ENCODE peak calls at places on chromosomes 5 and 9, in four cellular contexts. U, A, J and F are unnamed samples.

GRCh38 chr9:131721096-131721495 is 18.8 kb downstream of the RAPGEF1 start:
- DNase-seq in A (no peak), J (no peak), U (no peak), F (no peak)

GRCh38 chr9:90219548-90220118 is 423.0 kb downstream of the DIRAS2 start:
- DNase-seq in J (no peak), A (peak; percentile 11), U (no peak), F (no peak)

GRCh38 chr5:167513383-167513782 is 778.1 kb upstream of the WWC1 start:
- DNase-seq in U (no peak), A (no peak), J (no peak), F (no peak)

GRCh38 chr9:93093449-93094293 is 2.3 kb upstream of the CARD19 start:
- DNase-seq in U (peak; percentile 46), A (no peak), J (no peak), F (no peak)

GRCh38 chr5:980001-980588 is 28.5 kb upstream of the NKD2 start:
- DNase-seq in J (peak; percentile 3), A (no peak), U (peak; percentile 32), F (no peak)

GRCh38 chr9:106697799-106698591 is 165.0 kb upstream of the ZNF462 start:
- DNase-seq in U (peak; percentile 74), J (peak; percentile 49), A (no peak), F (peak; percentile 93)

GRCh38 chr9:121780641-121781040 is 129.2 kb downstream of the DAB2IP start:
- DNase-seq in A (no peak), U (no peak), J (no peak), F (no peak)

GRCh38 chr9:117413346-117414219 is 1.3 kb downstream of the ASTN2 start:
- DNase-seq in U (no peak), A (no peak), J (peak; percentile 39), F (no peak)

GRCh38 chr5:25850581-25850980 is 1187.8 kb downstream of the CDH9 start:
- DNase-seq in J (no peak), U (no peak), A (no peak), F (no peak)

GRCh38 chr9:22005700-22006605 is 3.2 kb downstream of the CDKN2B start:
- DNase-seq in J (no peak), U (no peak), A (no peak), F (peak; percentile 19)

GRCh38 chr9:23766613-23767012 is 59.4 kb downstream of the ELAVL2 start:
- DNase-seq in J (no peak), A (no peak), U (no peak), F (no peak)

GRCh38 chr5:163938595-163938994 is 433.2 kb downstream of the MAT2B start:
- DNase-seq in U (no peak), A (no peak), J (no peak), F (no peak)

GRCh38 chr9:115672477-115673316 is 480.9 kb upstream of the PAPPA start:
- DNase-seq in U (peak; percentile 61), A (no peak), J (no peak), F (no peak)

GRCh38 chr5:88687253-88687955 is 195.6 kb downstream of the MEF2C start:
- DNase-seq in U (no peak), J (no peak), A (no peak), F (no peak)

GRCh38 chr5:127564002-127564769 is 46.7 kb downstream of the PRRC1 start:
- DNase-seq in U (no peak), J (peak; percentile 60), A (peak; percentile 47), F (no peak)

GRCh38 chr5:170896779-170897178 is 35.0 kb downstream of the RANBP17 start:
- DNase-seq in U (no peak), A (no peak), J (no peak), F (peak; percentile 30)

GRCh38 chr9:35904338-35904737 is 1.7 kb upstream of the HRCT1 start:
- DNase-seq in U (no peak), J (no peak), A (no peak), F (no peak)
- H3K27ac ChIP-seq in U (peak overlapping the region; percentile 99), J (peak overlapping the region; percentile 81), A (no peak overlapping the region), F (peak overlapping the region; percentile 0)

DNA sequence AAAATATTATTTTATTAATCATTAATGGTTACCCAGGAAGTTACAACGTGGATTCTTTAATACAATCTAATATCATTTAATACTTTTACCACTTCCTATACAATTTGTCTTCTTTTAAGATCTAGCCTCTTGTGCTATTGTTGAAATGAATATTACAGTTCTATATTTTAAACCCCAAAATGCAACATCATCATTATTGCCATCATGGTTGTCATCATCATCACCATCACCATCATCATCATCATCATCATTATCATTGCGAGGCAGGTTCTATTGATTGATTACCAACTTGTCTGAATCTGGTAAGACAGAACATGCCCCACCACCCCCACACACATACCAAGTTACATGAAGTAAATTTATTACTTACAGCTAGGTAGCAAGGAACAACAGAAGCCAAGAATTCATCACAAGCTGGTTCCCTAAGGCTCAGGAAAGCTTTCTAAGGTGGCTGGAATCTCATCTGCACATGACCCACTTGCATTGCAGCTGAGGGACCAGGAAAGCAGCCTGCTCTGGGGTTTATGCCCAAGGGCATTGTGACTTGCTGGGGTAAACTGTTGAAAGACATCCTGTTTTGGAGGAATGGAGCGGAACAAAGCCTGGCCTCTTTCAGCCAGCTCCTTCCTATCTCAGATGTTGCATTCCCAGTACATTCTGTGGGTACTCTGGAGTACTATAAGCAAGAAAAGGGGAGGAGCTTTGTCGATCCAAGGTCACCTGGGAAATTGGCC is 418.1 kb downstream of the PRR16 start:
- DNase-seq in U (no peak), A (no peak), J (no peak), F (no peak)
- H3K9me3 ChIP-seq in U (no peaks in the 10 kb centered on the region), A (no peaks in the 10 kb centered on the region), J (no peaks in the 10 kb centered on the region), F (no peaks in the 10 kb centered on the region)

GRCh38 chr9:38227061-38227540 is 158.1 kb upstream of the SHB start:
- DNase-seq in U (peak; percentile 87), J (peak; percentile 28), A (peak; percentile 53), F (peak; percentile 44)
- H3K27ac ChIP-seq in U (no peak overlapping the region), J (no peak overlapping the region), A (no peak overlapping the region), F (no peak overlapping the region)

GRCh38 chr5:40720071-40720470 is 35.7 kb downstream of the TTC33 start:
- DNase-seq in A (no peak), J (no peak), U (no peak), F (no peak)
- H3K9me3 ChIP-seq in A (no peaks in the 10 kb centered on the region), J (no peaks in the 10 kb centered on the region), U (no peaks in the 10 kb centered on the region), F (peaks cover 2% of the 10 kb centered on the region)

GRCh38 chr5:116372931-116373597 is 201.6 kb downstream of the SEMA6A start:
- DNase-seq in J (no peak), U (no peak), A (no peak), F (no peak)

GRCh38 chr5:116370886-116371285 is 203.7 kb downstream of the SEMA6A start:
- DNase-seq in U (no peak), J (no peak), A (no peak), F (no peak)

GRCh38 chr5:116370149-116370548 is 204.5 kb downstream of the SEMA6A start:
- DNase-seq in A (no peak), U (no peak), J (no peak), F (no peak)

GRCh38 chr5:116371935-116372334 is 202.7 kb downstream of the SEMA6A start:
- DNase-seq in J (no peak), A (no peak), U (no peak), F (no peak)

DNA sequence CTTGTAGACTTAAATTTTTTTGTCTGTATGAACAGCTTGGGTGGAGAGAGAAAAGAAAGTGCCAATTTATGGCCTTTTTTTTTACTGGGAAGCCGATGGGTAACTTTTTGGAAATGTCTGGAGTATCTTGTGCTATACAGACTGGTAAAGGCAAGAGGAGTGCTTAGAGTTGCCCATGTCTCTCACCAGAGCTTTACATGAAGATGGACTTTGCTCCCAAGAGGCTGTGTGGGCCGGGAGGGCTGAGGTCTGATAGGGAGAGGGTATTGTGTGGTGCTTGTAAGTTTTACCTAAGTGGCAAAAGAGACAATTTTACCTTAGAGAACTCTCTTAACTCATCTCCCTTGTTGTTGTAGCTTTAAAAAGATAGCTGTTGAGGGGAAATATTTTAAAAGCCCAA is 203.2 kb downstream of the SEMA6A start:
- DNase-seq in J (no peak), U (no peak), A (no peak), F (no peak)
- H3K27ac ChIP-seq in J (no peak overlapping the region), U (no peak overlapping the region), A (no peak overlapping the region), F (peak overlapping the region; percentile 96)

GRCh38 chr5:161687316-161687715 is 1.8 kb downstream of the GABRA6 start:
- DNase-seq in A (no peak), U (no peak), J (no peak), F (no peak)
- H3K9me3 ChIP-seq in A (no peaks in the 10 kb centered on the region), U (no peaks in the 10 kb centered on the region), J (no peaks in the 10 kb centered on the region), F (no peaks in the 10 kb centered on the region)

GRCh38 chr9:34457266-34458012 is 931 bp downstream of the FAM219A start:
- DNase-seq in A (peak; percentile 15), U (peak; percentile 71), J (peak; percentile 53), F (peak; percentile 94)

GRCh38 chr9:34454571-34455065 is 3.8 kb downstream of the FAM219A start:
- DNase-seq in J (no peak), A (no peak), U (no peak), F (peak; percentile 57)

GRCh38 chr9:34458013-34458966 is at the start of the genes DNAI1 and FAM219A:
- DNase-seq in J (peak; percentile 99), A (peak; percentile 99), U (peak; percentile 98), F (peak; percentile 99)

GRCh38 chr9:34458967-34459355 is 356 bp downstream of the DNAI1 start:
- DNase-seq in U (no peak), J (no peak), A (no peak), F (no peak)

DNA sequence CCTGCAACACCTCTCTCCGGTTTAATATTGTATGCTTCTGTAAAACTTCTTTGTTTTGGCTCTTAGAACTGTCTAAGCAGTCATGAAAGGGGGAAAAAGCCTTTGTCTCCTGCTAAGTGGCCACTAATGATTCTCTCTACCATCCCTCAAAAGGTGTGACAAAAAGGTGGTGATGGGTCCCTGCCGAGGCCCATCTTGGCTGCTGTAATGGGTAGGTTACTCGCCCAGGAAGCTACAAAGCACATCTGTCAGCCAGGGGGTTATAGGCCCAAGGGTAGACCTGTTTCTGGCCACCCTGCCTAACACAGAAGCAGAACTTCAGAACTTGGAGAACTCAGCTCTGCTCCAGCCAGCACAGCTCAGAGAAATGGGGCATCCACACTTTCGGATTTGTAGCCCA is 1.6 kb downstream of the FAM219A start:
- DNase-seq in J (no peak), U (no peak), A (no peak), F (no peak)
- H3K27ac ChIP-seq in J (peak overlapping the region; percentile 61), U (peak overlapping the region; percentile 26), A (no peak overlapping the region), F (peak overlapping the region; percentile 62)

DNA sequence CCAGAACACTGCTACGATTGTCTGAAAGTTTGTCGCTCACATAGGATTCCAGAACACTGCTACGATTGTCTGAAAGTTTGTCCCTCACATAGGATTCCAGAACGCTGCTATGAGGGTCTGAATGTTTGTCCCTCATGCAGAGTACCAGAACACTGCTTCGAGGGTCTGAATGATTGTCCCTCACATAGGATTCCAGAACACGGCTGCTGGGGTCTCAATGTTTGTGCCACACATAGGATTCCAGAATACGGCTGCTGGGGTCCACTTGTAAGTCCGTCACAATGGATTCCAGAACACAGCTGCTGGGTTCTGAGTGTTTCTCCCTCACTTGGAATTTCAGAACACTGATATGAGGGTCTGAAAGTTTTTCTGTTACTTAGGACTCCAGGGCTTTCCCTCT is 203.3 kb downstream of the FOXD4L6 start:
- DNase-seq in A (no peak), U (no peak), J (no peak), F (no peak)
- H3K9me3 ChIP-seq in A (peaks cover 7% of the 10 kb centered on the region), U (peaks cover 14% of the 10 kb centered on the region), J (peaks cover 12% of the 10 kb centered on the region), F (peaks cover 4% of the 10 kb centered on the region)